ENCODE peak calls at places on chromosomes 7 and 10, in eight cellular contexts. One of them, this sample, is unnamed.
A peak's percentile ranks its signal among the peaks of the same experiment; 100 is the strongest.

GRCh38 chr7:17275749-17276671 is 22.4 kb upstream of the AHR start:
- DNase-seq in ovary: no peak
- DNase-seq in esophagus squamous epithelium: no peak
- DNase-seq in transverse colon: no peak
- DNase-seq in A549: peak; percentile 77
- DNase-seq in breast epithelium: no peak
- DNase-seq in IMR-90: peak; percentile 97
- DNase-seq in H1: no peak
- DNase-seq in this sample: no peak

GRCh38 chr10:104445359-104445758 is 91.7 kb downstream of the CFAP58 start:
- DNase-seq in ovary: no peak
- DNase-seq in esophagus squamous epithelium: no peak
- DNase-seq in transverse colon: no peak
- DNase-seq in A549: no peak
- DNase-seq in breast epithelium: no peak
- DNase-seq in IMR-90: peak; percentile 77
- DNase-seq in H1: no peak
- DNase-seq in this sample: no peak

GRCh38 chr10:100749309-100750217 is 4.2 kb downstream of the PAX2 start:
- DNase-seq in ovary: no peak
- DNase-seq in esophagus squamous epithelium: no peak
- DNase-seq in transverse colon: no peak
- DNase-seq in A549: no peak
- DNase-seq in breast epithelium: no peak
- DNase-seq in IMR-90: no peak
- DNase-seq in H1: no peak
- DNase-seq in this sample: no peak

GRCh38 chr10:124691448-124692435 is 52.4 kb downstream of the FAM53B start:
- DNase-seq in ovary: no peak
- DNase-seq in esophagus squamous epithelium: no peak
- DNase-seq in transverse colon: no peak
- DNase-seq in A549: no peak
- DNase-seq in breast epithelium: no peak
- DNase-seq in IMR-90: no peak
- DNase-seq in H1: no peak
- DNase-seq in this sample: no peak

GRCh38 chr7:146126767-146127509 is 10.3 kb downstream of the CNTNAP2 start:
- DNase-seq in ovary: no peak
- DNase-seq in esophagus squamous epithelium: no peak
- DNase-seq in transverse colon: no peak
- DNase-seq in A549: no peak
- DNase-seq in breast epithelium: no peak
- DNase-seq in IMR-90: no peak
- DNase-seq in H1: no peak
- DNase-seq in this sample: no peak

GRCh38 chr7:44980393-44981034 is 1.7 kb upstream of the MYO1G start:
- DNase-seq in ovary: no peak
- DNase-seq in esophagus squamous epithelium: no peak
- DNase-seq in transverse colon: no peak
- DNase-seq in A549: no peak
- DNase-seq in breast epithelium: no peak
- DNase-seq in IMR-90: peak; percentile 83
- DNase-seq in H1: no peak
- DNase-seq in this sample: peak; percentile 37

GRCh38 chr10:29689001-29689400 is 54.2 kb upstream of the SVIL start:
- DNase-seq in ovary: no peak
- DNase-seq in esophagus squamous epithelium: no peak
- DNase-seq in transverse colon: no peak
- DNase-seq in A549: peak; percentile 23
- DNase-seq in breast epithelium: no peak
- DNase-seq in IMR-90: peak; percentile 84
- DNase-seq in H1: no peak
- DNase-seq in this sample: no peak

GRCh38 chr10:33134011-33134751 is 176.2 kb upstream of the ITGB1 start:
- DNase-seq in ovary: no peak
- DNase-seq in esophagus squamous epithelium: no peak
- DNase-seq in transverse colon: peak; percentile 72
- DNase-seq in A549: peak; percentile 97
- DNase-seq in breast epithelium: no peak
- DNase-seq in IMR-90: peak; percentile 88
- DNase-seq in H1: no peak
- DNase-seq in this sample: peak; percentile 88

GRCh38 chr10:131579251-131580071 is 267.9 kb upstream of the TCERG1L start:
- DNase-seq in ovary: no peak
- DNase-seq in esophagus squamous epithelium: no peak
- DNase-seq in transverse colon: no peak
- DNase-seq in A549: no peak
- DNase-seq in breast epithelium: no peak
- DNase-seq in IMR-90: no peak
- DNase-seq in H1: no peak
- DNase-seq in this sample: no peak

GRCh38 chr10:101397140-101397539 is 43.2 kb downstream of the BTRC start:
- DNase-seq in ovary: peak; percentile 53
- DNase-seq in esophagus squamous epithelium: no peak
- DNase-seq in transverse colon: no peak
- DNase-seq in A549: peak; percentile 62
- DNase-seq in breast epithelium: no peak
- DNase-seq in IMR-90: peak; percentile 76
- DNase-seq in H1: no peak
- DNase-seq in this sample: no peak

GRCh38 chr7:38973760-38974159 is 3.9 kb upstream of the POU6F2 start:
- DNase-seq in ovary: no peak
- DNase-seq in esophagus squamous epithelium: no peak
- DNase-seq in transverse colon: no peak
- DNase-seq in A549: no peak
- DNase-seq in breast epithelium: no peak
- DNase-seq in IMR-90: no peak
- DNase-seq in H1: no peak
- DNase-seq in this sample: no peak

GRCh38 chr7:40808409-40808942 is 673.7 kb downstream of the SUGCT start:
- DNase-seq in ovary: no peak
- DNase-seq in esophagus squamous epithelium: no peak
- DNase-seq in transverse colon: no peak
- DNase-seq in A549: peak; percentile 5
- DNase-seq in breast epithelium: no peak
- DNase-seq in IMR-90: peak; percentile 90
- DNase-seq in H1: no peak
- DNase-seq in this sample: no peak

GRCh38 chr7:47180268-47180826 is 401.6 kb downstream of the TNS3 start:
- DNase-seq in ovary: peak; percentile 75
- DNase-seq in esophagus squamous epithelium: no peak
- DNase-seq in transverse colon: peak; percentile 51
- DNase-seq in A549: peak; percentile 55
- DNase-seq in breast epithelium: no peak
- DNase-seq in IMR-90: peak; percentile 72
- DNase-seq in H1: no peak
- DNase-seq in this sample: peak; percentile 56

GRCh38 chr10:29862926-29863614 is 196.3 kb downstream of the JCAD start:
- DNase-seq in ovary: no peak
- DNase-seq in esophagus squamous epithelium: no peak
- DNase-seq in transverse colon: no peak
- DNase-seq in A549: peak; percentile 16
- DNase-seq in breast epithelium: no peak
- DNase-seq in IMR-90: peak; percentile 80
- DNase-seq in H1: no peak
- DNase-seq in this sample: no peak

GRCh38 chr10:78331391-78331922 is 297.8 kb downstream of the RPS24 start:
- DNase-seq in ovary: peak; percentile 37
- DNase-seq in esophagus squamous epithelium: no peak
- DNase-seq in transverse colon: no peak
- DNase-seq in A549: no peak
- DNase-seq in breast epithelium: no peak
- DNase-seq in IMR-90: peak; percentile 76
- DNase-seq in H1: no peak
- DNase-seq in this sample: no peak

GRCh38 chr7:124034754-124035100 is 1.9 kb upstream of the TMEM229A start:
- DNase-seq in ovary: no peak
- DNase-seq in esophagus squamous epithelium: no peak
- DNase-seq in transverse colon: no peak
- DNase-seq in A549: no peak
- DNase-seq in breast epithelium: no peak
- DNase-seq in IMR-90: no peak
- DNase-seq in H1: no peak
- DNase-seq in this sample: no peak

GRCh38 chr7:124032369-124033092 is at the start of gene TMEM229A:
- DNase-seq in ovary: peak; percentile 31
- DNase-seq in esophagus squamous epithelium: no peak
- DNase-seq in transverse colon: peak; percentile 42
- DNase-seq in A549: peak; percentile 25
- DNase-seq in breast epithelium: peak; percentile 53
- DNase-seq in IMR-90: peak; percentile 28
- DNase-seq in H1: peak; percentile 44
- DNase-seq in this sample: peak; percentile 44

GRCh38 chr7:124031919-124032318 is 948 bp downstream of the TMEM229A start:
- DNase-seq in ovary: no peak
- DNase-seq in esophagus squamous epithelium: no peak
- DNase-seq in transverse colon: no peak
- DNase-seq in A549: no peak
- DNase-seq in breast epithelium: no peak
- DNase-seq in IMR-90: no peak
- DNase-seq in H1: no peak
- DNase-seq in this sample: no peak

GRCh38 chr7:124033807-124034753 is 1.2 kb upstream of the TMEM229A start:
- DNase-seq in ovary: no peak
- DNase-seq in esophagus squamous epithelium: no peak
- DNase-seq in transverse colon: no peak
- DNase-seq in A549: no peak
- DNase-seq in breast epithelium: no peak
- DNase-seq in IMR-90: no peak
- DNase-seq in H1: no peak
- DNase-seq in this sample: no peak

GRCh38 chr7:124033093-124033806 is 383 bp upstream of the TMEM229A start:
- DNase-seq in ovary: peak; percentile 20
- DNase-seq in esophagus squamous epithelium: no peak
- DNase-seq in transverse colon: peak; percentile 32
- DNase-seq in A549: no peak
- DNase-seq in breast epithelium: no peak
- DNase-seq in IMR-90: no peak
- DNase-seq in H1: no peak
- DNase-seq in this sample: no peak
- H3K27ac ChIP-seq in ovary: no peak overlapping the region
- H3K27ac ChIP-seq in esophagus squamous epithelium: no peak overlapping the region
- H3K27ac ChIP-seq in transverse colon: no peak overlapping the region
- H3K27ac ChIP-seq in A549: peak overlapping the region; percentile 16
- H3K27ac ChIP-seq in breast epithelium: no peak overlapping the region
- H3K27ac ChIP-seq in IMR-90: no peak overlapping the region
- H3K27ac ChIP-seq in H1: no peak overlapping the region
- H3K27ac ChIP-seq in this sample: no peak overlapping the region

GRCh38 chr7:123821320-123821719 is 23.6 kb upstream of the HYAL4 start:
- DNase-seq in ovary: no peak
- DNase-seq in esophagus squamous epithelium: no peak
- DNase-seq in transverse colon: no peak
- DNase-seq in A549: no peak
- DNase-seq in breast epithelium: no peak
- DNase-seq in IMR-90: no peak
- DNase-seq in H1: no peak
- DNase-seq in this sample: no peak
- TF ChIP-seq POLR2A in ovary: no peak
- TF ChIP-seq POLR2A in esophagus squamous epithelium: no peak
- TF ChIP-seq POLR2A in transverse colon: no peak
- TF ChIP-seq POLR2A in A549: no peak
- TF ChIP-seq POLR2A in breast epithelium: no peak
- TF ChIP-seq POLR2A in IMR-90: no peak
- TF ChIP-seq POLR2A in H1: no peak
- TF ChIP-seq POLR2A in this sample: no peak

GRCh38 chr10:68105820-68106219 is 3.5 kb upstream of the MYPN start:
- DNase-seq in ovary: no peak
- DNase-seq in esophagus squamous epithelium: no peak
- DNase-seq in transverse colon: no peak
- DNase-seq in A549: no peak
- DNase-seq in breast epithelium: no peak
- DNase-seq in IMR-90: peak; percentile 78
- DNase-seq in H1: no peak
- DNase-seq in this sample: no peak

GRCh38 chr10:68109312-68109711 is at the start of gene MYPN:
- DNase-seq in ovary: no peak
- DNase-seq in esophagus squamous epithelium: no peak
- DNase-seq in transverse colon: no peak
- DNase-seq in A549: no peak
- DNase-seq in breast epithelium: no peak
- DNase-seq in IMR-90: no peak
- DNase-seq in H1: no peak
- DNase-seq in this sample: no peak

GRCh38 chr10:68106656-68107055 is 2.6 kb upstream of the MYPN start:
- DNase-seq in ovary: no peak
- DNase-seq in esophagus squamous epithelium: no peak
- DNase-seq in transverse colon: no peak
- DNase-seq in A549: no peak
- DNase-seq in breast epithelium: no peak
- DNase-seq in IMR-90: peak; percentile 95
- DNase-seq in H1: no peak
- DNase-seq in this sample: no peak

GRCh38 chr10:68110027-68110426 is 739 bp downstream of the MYPN start:
- DNase-seq in ovary: no peak
- DNase-seq in esophagus squamous epithelium: no peak
- DNase-seq in transverse colon: no peak
- DNase-seq in A549: no peak
- DNase-seq in breast epithelium: no peak
- DNase-seq in IMR-90: peak; percentile 81
- DNase-seq in H1: no peak
- DNase-seq in this sample: no peak

GRCh38 chr10:68107651-68108449 is 1.4 kb upstream of the MYPN start:
- DNase-seq in ovary: no peak
- DNase-seq in esophagus squamous epithelium: no peak
- DNase-seq in transverse colon: no peak
- DNase-seq in A549: no peak
- DNase-seq in breast epithelium: no peak
- DNase-seq in IMR-90: no peak
- DNase-seq in H1: no peak
- DNase-seq in this sample: no peak
- H3K27ac ChIP-seq in ovary: no peak overlapping the region
- H3K27ac ChIP-seq in esophagus squamous epithelium: no peak overlapping the region
- H3K27ac ChIP-seq in transverse colon: no peak overlapping the region
- H3K27ac ChIP-seq in A549: peak overlapping the region; percentile 19
- H3K27ac ChIP-seq in breast epithelium: no peak overlapping the region
- H3K27ac ChIP-seq in IMR-90: peak overlapping the region; percentile 11
- H3K27ac ChIP-seq in H1: no peak overlapping the region
- H3K27ac ChIP-seq in this sample: no peak overlapping the region

GRCh38 chr7:106112118-106112971 is at the start of gene SYPL1:
- DNase-seq in ovary: peak; percentile 88
- DNase-seq in esophagus squamous epithelium: peak; percentile 70
- DNase-seq in transverse colon: peak; percentile 96
- DNase-seq in A549: peak; percentile 96
- DNase-seq in breast epithelium: peak; percentile 94
- DNase-seq in IMR-90: peak; percentile 88
- DNase-seq in H1: peak; percentile 65
- DNase-seq in this sample: peak; percentile 96
- TF ChIP-seq POLR2A in ovary: peak; percentile 59
- TF ChIP-seq POLR2A in esophagus squamous epithelium: no peak
- TF ChIP-seq POLR2A in transverse colon: peak; percentile 69
- TF ChIP-seq POLR2A in A549: peak; percentile 74
- TF ChIP-seq POLR2A in breast epithelium: peak; percentile 17
- TF ChIP-seq POLR2A in IMR-90: no peak
- TF ChIP-seq POLR2A in H1: no peak
- TF ChIP-seq POLR2A in this sample: peak; percentile 32

GRCh38 chr10:18005445-18005780 is 53.7 kb downstream of the SLC39A12 start:
- DNase-seq in ovary: no peak
- DNase-seq in esophagus squamous epithelium: no peak
- DNase-seq in transverse colon: no peak
- DNase-seq in A549: no peak
- DNase-seq in breast epithelium: no peak
- DNase-seq in IMR-90: no peak
- DNase-seq in H1: no peak
- DNase-seq in this sample: no peak
- H3K27ac ChIP-seq in ovary: no peak overlapping the region
- H3K27ac ChIP-seq in esophagus squamous epithelium: no peak overlapping the region
- H3K27ac ChIP-seq in transverse colon: no peak overlapping the region
- H3K27ac ChIP-seq in A549: no peak overlapping the region
- H3K27ac ChIP-seq in breast epithelium: peak overlapping the region; percentile 1
- H3K27ac ChIP-seq in IMR-90: no peak overlapping the region
- H3K27ac ChIP-seq in H1: no peak overlapping the region
- H3K27ac ChIP-seq in this sample: no peak overlapping the region